ENCODE peak calls at places on chromosomes 7 and 10, in nine cellular contexts. O, G, V, U, X, T, Q, C and M are unnamed samples. For H3K27me3, the result is how much of the 10 kb centered on the place peaks cover.

GRCh38 chr7:78247910-78248689 is 449.5 kb downstream of the PHTF2 start:
- DNase-seq in V (no peak), T (no peak), G (no peak), O (no peak), C (no peak), X (no peak), U (no peak), Q (no peak), M (no peak)

GRCh38 chr10:43380610-43381222 is 9.3 kb downstream of the FXYD4 start:
- DNase-seq in U (peak), C (no peak), X (no peak), T (peak), V (no peak), Q (no peak), O (no peak), G (no peak), M (no peak)

GRCh38 chr10:5527332-5528200 is 2.8 kb downstream of the CALML3 start:
- DNase-seq in V (no peak), Q (no peak), C (no peak), T (peak), X (no peak), G (peak), U (no peak), O (peak), M (no peak)

GRCh38 chr7:104967088-104967487 is 46.9 kb upstream of the KMT2E start:
- DNase-seq in C (peak), V (no peak), U (no peak), O (no peak), X (no peak), T (no peak), G (no peak), Q (no peak), M (no peak)

GRCh38 chr7:116232402-116232749 is 22.0 kb downstream of the TES start:
- DNase-seq in U (no peak), G (no peak), Q (no peak), C (peak), X (no peak), O (no peak), V (no peak), T (no peak), M (no peak)

GRCh38 chr7:88789480-88790064 is 6.0 kb downstream of the TEX47 start:
- DNase-seq in T (no peak), X (no peak), Q (no peak), V (no peak), C (peak), G (no peak), O (no peak), U (peak), M (no peak)

GRCh38 chr10:99341860-99342517 is 12.8 kb downstream of the CNNM1 start:
- DNase-seq in V (no peak), U (no peak), C (no peak), O (no peak), X (no peak), Q (no peak), T (no peak), G (no peak), M (no peak)

GRCh38 chr7:47478017-47478344 is 103.9 kb downstream of the TNS3 start:
- DNase-seq in T (no peak), G (no peak), Q (no peak), X (no peak), O (no peak), C (no peak), U (no peak), V (no peak), M (no peak)

GRCh38 chr10:95850791-95851190 is 57.0 kb upstream of the CC2D2B start:
- DNase-seq in U (no peak), V (no peak), Q (no peak), T (no peak), O (no peak), C (no peak), G (no peak), X (no peak), M (no peak)

GRCh38 chr10:9833871-9834454 is 1183.7 kb upstream of the CELF2 start:
- DNase-seq in Q (no peak), C (peak), U (no peak), O (no peak), X (no peak), T (no peak), V (no peak), G (no peak), M (no peak)

GRCh38 chr10:91901784-91902677 is 7.3 kb downstream of the FGFBP3 start:
- DNase-seq in V (peak), X (no peak), Q (no peak), O (no peak), G (no peak), T (no peak), C (peak), U (peak), M (peak)

GRCh38 chr10:110706690-110707098 is 62.6 kb downstream of the RBM20 start:
- DNase-seq in T (no peak), C (no peak), Q (no peak), V (no peak), U (peak), G (no peak), X (no peak), O (no peak), M (no peak)

GRCh38 chr10:86117051-86117450 is 249.5 kb downstream of the GRID1 start:
- DNase-seq in T (no peak), X (no peak), Q (no peak), V (no peak), U (no peak), G (no peak), C (no peak), O (no peak), M (no peak)

GRCh38 chr10:28631896-28632596 is 45.3 kb upstream of the BAMBI start:
- DNase-seq in O (no peak), U (no peak), V (no peak), X (no peak), Q (no peak), C (no peak), G (no peak), T (no peak), M (no peak)

GRCh38 chr7:133530682-133531081 is 277.8 kb downstream of the EXOC4 start:
- DNase-seq in Q (no peak), C (no peak), O (no peak), X (no peak), U (no peak), V (no peak), G (no peak), T (no peak), M (no peak)

GRCh38 chr10:72062832-72063702 is 25.3 kb downstream of the SPOCK2 start:
- DNase-seq in V (no peak), U (no peak), Q (no peak), C (no peak), G (no peak), T (no peak), O (peak), X (peak), M (no peak)

GRCh38 chr7:142896741-142897379 is 11.3 kb upstream of the TRPV6 start:
- DNase-seq in Q (no peak), T (no peak), U (no peak), X (no peak), V (no peak), O (no peak), C (no peak), G (no peak), M (no peak)

DNA sequence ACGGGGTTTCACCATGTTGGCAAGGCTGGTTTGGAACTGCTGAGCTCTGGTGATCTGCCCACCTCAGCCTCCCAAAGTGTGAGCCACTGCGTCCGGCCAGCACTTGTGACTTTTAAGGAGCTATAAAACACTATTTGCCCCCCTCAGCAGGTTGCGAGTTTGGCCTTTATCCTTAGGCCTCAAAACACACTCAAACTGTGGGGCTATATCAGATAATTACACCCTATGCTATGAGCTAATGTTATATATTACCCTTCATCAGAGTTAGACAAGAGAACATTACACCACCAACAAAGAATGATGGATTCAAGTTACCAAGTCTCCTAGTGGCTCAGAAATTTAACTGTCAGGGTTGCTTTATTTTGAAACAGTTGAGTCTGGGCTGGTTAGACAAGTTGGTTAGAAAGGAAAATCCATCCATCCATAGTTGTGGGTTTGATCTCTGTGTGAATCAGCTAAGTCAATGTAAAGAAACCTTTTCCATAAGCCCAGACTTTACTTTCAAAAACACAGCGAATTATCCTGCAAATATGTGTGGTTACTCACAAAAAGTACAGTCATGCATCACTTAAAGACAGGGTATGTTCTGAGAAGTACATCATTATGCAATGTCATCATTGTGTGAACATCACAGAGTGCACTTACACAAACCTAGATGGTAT is 115.8 kb downstream of the SEMA3D start:
- DNase-seq in O (no peak), G (no peak), V (no peak), X (no peak), C (peak), Q (no peak), T (no peak), U (no peak), M (no peak)
- H3K27me3 ChIP-seq in O (under half), G (under half), V (under half), X (under half), C (under half), Q (under half), T (under half), U (under half), M (under half)

GRCh38 chr7:91351374-91351773 is 87.1 kb downstream of the FZD1 start:
- DNase-seq in G (no peak), O (no peak), Q (no peak), T (no peak), C (peak), X (no peak), V (no peak), U (no peak), M (no peak)
- H3K27me3 ChIP-seq in G (under half), O (under half), Q (under half), T (under half), C (under half), X (under half), V (under half), U (under half), M (under half)

DNA sequence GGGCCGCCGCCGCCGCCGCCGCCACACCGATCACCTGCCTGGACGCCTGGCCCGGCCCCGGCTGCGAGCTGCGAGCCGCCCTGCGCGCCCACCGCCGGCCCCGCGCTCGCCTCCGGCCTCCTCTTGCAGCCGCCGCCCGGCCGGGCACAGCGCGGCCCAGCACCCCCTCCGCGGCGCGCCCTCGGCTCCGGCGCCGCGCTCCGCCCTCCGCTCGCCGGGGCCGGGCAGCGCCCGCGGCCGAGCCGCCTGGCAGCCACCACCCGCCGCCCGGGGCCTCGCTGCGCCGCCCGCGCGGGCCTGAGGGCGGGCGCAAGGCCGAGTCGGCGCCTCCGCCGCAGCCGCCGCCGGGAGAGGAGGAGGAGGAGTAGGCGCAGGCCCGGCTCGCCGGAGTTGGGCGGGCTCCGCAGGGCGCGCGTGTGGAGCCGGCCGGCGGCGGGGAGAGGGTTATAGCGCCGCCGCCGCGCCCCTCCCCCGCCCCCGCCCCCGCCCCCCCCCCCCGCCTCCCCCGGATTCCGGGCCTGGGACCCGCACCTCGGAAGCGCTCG is at the start of gene PDGFA:
- DNase-seq in G (no peak), O (peak), T (no peak), V (peak), C (no peak), U (no peak), Q (peak), X (peak), M (no peak)
- H3K27me3 ChIP-seq in G (under half), O (under half), T (under half), V (half or more), C (under half), U (under half), Q (half or more), X (under half), M (under half)

DNA sequence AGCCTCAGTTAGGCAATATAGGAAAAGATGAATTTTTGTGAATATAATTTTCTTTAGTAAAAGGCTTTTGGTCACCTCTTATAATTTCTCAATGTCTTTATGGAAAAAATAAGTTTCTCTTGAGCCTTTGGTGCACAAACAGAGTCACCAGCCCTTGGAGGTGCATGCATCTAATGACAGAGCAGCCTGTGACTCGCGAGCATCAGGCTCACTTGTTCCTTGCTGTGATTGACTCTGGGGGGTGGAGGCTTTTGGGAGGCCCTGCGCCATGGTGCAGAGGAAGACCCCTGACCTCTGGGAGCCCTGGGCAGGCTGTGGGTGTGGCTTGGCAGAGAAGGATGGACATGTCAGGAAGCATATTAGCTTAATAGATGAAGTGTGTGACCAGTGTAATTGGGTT is 60.2 kb downstream of the FIGNL1 start:
- DNase-seq in Q (no peak), X (no peak), O (no peak), T (no peak), C (no peak), U (no peak), V (no peak), G (no peak), M (no peak)
- H3K27me3 ChIP-seq in Q (half or more), X (under half), O (under half), T (under half), C (under half), U (under half), V (under half), G (under half), M (under half)

DNA sequence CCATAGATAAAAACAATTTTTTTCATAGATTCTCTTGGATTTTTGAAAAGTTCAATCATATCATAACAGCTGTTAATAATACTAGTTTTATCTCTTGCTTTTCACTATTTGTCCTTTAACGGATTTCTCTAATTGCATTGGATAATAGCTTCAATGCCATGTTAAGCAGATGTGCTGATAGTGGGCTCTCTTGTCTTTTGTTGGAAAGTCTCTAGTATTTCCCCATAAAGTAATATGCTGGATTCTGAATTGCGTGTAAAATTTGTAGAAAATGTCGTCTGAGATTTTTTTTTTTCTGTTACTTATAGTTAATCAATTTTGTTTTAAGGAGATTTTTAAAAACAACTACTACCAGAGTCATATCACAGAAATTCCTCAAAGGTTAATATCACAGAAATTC is 53.3 kb downstream of the TFPI2 start:
- DNase-seq in G (no peak), O (no peak), T (no peak), Q (no peak), U (no peak), X (no peak), V (no peak), C (no peak), M (no peak)
- H3K27me3 ChIP-seq in G (under half), O (under half), T (under half), Q (under half), U (under half), X (under half), V (under half), C (under half), M (under half)

GRCh38 chr7:157687158-157687557 is 350.4 kb downstream of the DNAJB6 start:
- DNase-seq in O (no peak), Q (no peak), G (no peak), V (no peak), T (no peak), X (no peak), U (no peak), C (peak), M (no peak)

GRCh38 chr7:157690058-157690832 is 353.4 kb downstream of the DNAJB6 start:
- DNase-seq in U (no peak), X (no peak), V (no peak), Q (no peak), T (no peak), G (peak), O (peak), C (no peak), M (no peak)

GRCh38 chr7:157689269-157690057 is 352.7 kb downstream of the DNAJB6 start:
- DNase-seq in C (no peak), G (no peak), X (peak), V (no peak), U (no peak), T (no peak), O (no peak), Q (no peak), M (no peak)

GRCh38 chr7:157687845-157688244 is 351.0 kb downstream of the DNAJB6 start:
- DNase-seq in C (no peak), Q (no peak), T (no peak), V (no peak), U (no peak), X (no peak), G (peak), O (no peak), M (no peak)

DNA sequence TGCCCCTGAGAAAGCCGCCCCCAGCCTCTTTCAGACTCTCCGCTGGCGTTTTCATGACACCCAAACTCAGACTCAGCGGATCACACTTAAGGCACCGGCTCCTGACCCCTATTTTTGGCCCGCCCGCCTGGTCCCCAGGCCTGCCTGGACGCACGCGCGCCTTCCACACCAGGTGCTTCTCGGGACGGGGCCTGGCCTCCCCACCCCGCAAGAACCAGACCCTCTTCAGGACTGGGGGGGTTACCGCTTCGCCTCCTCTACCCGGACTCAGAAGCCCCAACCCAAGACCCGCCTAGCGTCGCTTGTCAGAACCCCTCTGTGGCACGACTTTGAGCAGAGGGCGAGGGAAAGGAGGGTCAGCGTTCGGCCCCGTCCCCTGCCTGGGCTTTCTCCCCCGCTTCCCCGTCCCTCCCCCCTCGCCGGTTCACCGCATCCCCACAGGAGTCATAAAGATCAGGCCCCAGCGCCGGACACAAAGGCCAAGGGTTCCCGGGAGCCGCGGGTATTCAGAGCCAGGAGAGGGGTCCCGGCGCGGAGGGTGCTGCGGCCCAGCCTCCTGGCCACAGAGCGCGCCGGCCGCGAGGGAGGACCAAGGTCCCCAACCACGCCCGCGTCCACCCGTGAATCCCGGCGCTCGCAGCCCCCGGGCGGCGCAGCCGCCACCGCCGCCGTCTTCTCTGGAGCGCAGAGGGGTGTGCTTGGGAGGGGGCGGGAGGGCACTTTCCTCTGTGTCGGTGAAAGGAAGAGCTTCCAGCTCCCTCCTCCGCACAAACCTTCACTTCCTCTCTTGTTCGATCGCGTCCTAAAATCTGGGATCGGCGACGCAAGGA is 351.9 kb downstream of the DNAJB6 start:
- DNase-seq in U (no peak), V (no peak), C (no peak), O (no peak), X (no peak), Q (no peak), G (peak), T (no peak), M (no peak)
- H3K27me3 ChIP-seq in U (under half), V (half or more), C (under half), O (under half), X (half or more), Q (half or more), G (half or more), T (half or more), M (half or more)

GRCh38 chr10:14485986-14486385 is 155.3 kb upstream of the FRMD4A start:
- DNase-seq in X (no peak), V (no peak), C (no peak), T (no peak), O (no peak), U (no peak), Q (no peak), G (no peak), M (no peak)

GRCh38 chr10:14487511-14487909 is 156.8 kb upstream of the FRMD4A start:
- DNase-seq in T (no peak), Q (no peak), V (no peak), C (peak), U (no peak), O (no peak), X (no peak), G (no peak), M (no peak)

GRCh38 chr10:14489522-14490177 is 158.9 kb upstream of the FRMD4A start:
- DNase-seq in O (no peak), T (no peak), X (no peak), Q (no peak), U (no peak), V (no peak), C (no peak), G (no peak), M (no peak)

GRCh38 chr10:14483417-14483816 is 152.7 kb upstream of the FRMD4A start:
- DNase-seq in U (no peak), C (no peak), G (no peak), X (no peak), Q (no peak), V (no peak), T (no peak), O (no peak), M (no peak)

DNA sequence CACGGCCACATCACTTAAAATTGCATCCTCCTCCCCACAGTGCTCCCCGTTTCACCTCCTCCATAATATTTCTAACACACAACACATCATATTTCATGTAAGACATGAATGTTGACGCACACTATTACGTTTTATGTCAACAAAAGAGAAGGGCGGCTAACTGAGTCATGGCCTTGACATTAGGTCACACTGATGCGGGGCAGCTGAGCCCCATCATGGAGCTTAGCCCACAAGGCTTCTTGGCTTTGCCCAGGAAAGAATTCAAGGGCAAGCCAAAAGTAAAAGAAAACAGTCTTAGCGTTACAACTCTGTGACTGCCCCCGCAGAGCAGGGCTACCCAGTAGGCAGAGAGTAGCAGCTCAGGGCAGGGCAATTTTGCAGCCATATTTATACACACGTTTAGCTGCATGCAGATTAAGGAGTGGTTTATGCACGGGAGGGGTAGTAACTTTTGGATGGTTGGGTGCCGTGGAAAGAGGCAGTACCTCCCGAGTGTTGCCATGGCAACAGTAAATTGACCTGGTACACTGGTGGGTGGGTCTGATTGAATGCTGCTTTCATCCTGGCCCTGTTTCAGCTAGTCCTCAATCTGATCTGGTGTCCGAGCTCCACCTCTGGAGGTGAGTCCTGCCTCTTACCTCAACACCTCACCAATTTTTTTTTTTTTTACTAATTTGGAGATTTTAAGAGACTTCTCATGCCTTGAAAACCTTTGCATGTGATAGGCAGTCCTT is 156.2 kb upstream of the FRMD4A start:
- DNase-seq in G (no peak), X (no peak), T (no peak), C (peak), O (no peak), Q (no peak), V (no peak), U (no peak), M (no peak)
- H3K27me3 ChIP-seq in G (under half), X (under half), T (under half), C (under half), O (under half), Q (half or more), V (under half), U (half or more), M (under half)